ENCODE peak calls at places on chromosomes 11 and 22, in four cellular contexts. One of them, this sample, is unnamed.

GRCh38 chr22:34976474-34976873 is 89.5 kb upstream of the ISX start:
- DNase-seq in iris pigment epithelial cell: no peak
- DNase-seq in NCI-H1930: no peak
- DNase-seq in spleen: no peak
- DNase-seq in this sample: no peak

GRCh38 chr11:8082391-8083087 is 1.5 kb downstream of the TUB start:
- DNase-seq in iris pigment epithelial cell: no peak
- DNase-seq in NCI-H1930: no peak
- DNase-seq in spleen: peak
- DNase-seq in this sample: no peak

GRCh38 chr11:80096736-80097135 is 655.9 kb upstream of the TENM4 start:
- DNase-seq in iris pigment epithelial cell: peak
- DNase-seq in NCI-H1930: no peak
- DNase-seq in spleen: no peak
- DNase-seq in this sample: no peak

GRCh38 chr11:12285106-12285505 is 92.3 kb upstream of the PARVA start:
- DNase-seq in iris pigment epithelial cell: peak
- DNase-seq in NCI-H1930: no peak
- DNase-seq in spleen: no peak
- DNase-seq in this sample: no peak

GRCh38 chr11:120894207-120894989 is 129.5 kb upstream of the TBCEL start:
- DNase-seq in iris pigment epithelial cell: no peak
- DNase-seq in NCI-H1930: no peak
- DNase-seq in spleen: peak
- DNase-seq in this sample: no peak

GRCh38 chr11:58647141-58647699 is 24.8 kb downstream of the CNTF start:
- DNase-seq in iris pigment epithelial cell: no peak
- DNase-seq in NCI-H1930: no peak
- DNase-seq in spleen: no peak
- DNase-seq in this sample: no peak

GRCh38 chr11:13963169-13963948 is 836 bp downstream of the SPON1 start:
- DNase-seq in iris pigment epithelial cell: no peak
- DNase-seq in NCI-H1930: no peak
- DNase-seq in spleen: peak
- DNase-seq in this sample: no peak

GRCh38 chr11:57294225-57295131 is 30.3 kb downstream of the TNKS1BP1 start:
- DNase-seq in iris pigment epithelial cell: no peak
- DNase-seq in NCI-H1930: no peak
- DNase-seq in spleen: no peak
- DNase-seq in this sample: no peak

GRCh38 chr11:77865805-77866204 is 44.9 kb downstream of the AAMDC start:
- DNase-seq in iris pigment epithelial cell: peak
- DNase-seq in NCI-H1930: no peak
- DNase-seq in spleen: no peak
- DNase-seq in this sample: no peak

GRCh38 chr22:26923498-26923897 is 266.1 kb downstream of the MIAT start:
- DNase-seq in iris pigment epithelial cell: no peak
- DNase-seq in NCI-H1930: no peak
- DNase-seq in spleen: no peak
- DNase-seq in this sample: no peak

GRCh38 chr11:59135648-59136461 is 6.8 kb upstream of the FAM111A start:
- DNase-seq in iris pigment epithelial cell: peak
- DNase-seq in NCI-H1930: peak
- DNase-seq in spleen: peak
- DNase-seq in this sample: peak

This sample was measured in stimulated activated CD8-positive, alpha-beta memory T cell treated with anti-CD3 and anti-CD28 coated beads, Interleukin-15, amount 100 ng/mL, for 24 hours.